ENCODE peak calls at places on chromosomes 11 and 22, in five cellular contexts. J, X, I, V and E are unnamed samples.
A peak's percentile ranks its signal among the peaks of the same experiment; 100 is the strongest.

GRCh38 chr11:103652013-103652412 is 384.4 kb upstream of the DDI1 start:
- DNase-seq in X (no peak), J (no peak), I (peak; percentile 8), V (no peak), E (no peak)

GRCh38 chr11:28606930-28607329 is 498.7 kb downstream of the METTL15 start:
- DNase-seq in J (no peak), I (peak; percentile 6), V (no peak), X (no peak), E (no peak)

GRCh38 chr11:71443736-71444410 is 4.3 kb downstream of the DHCR7 start:
- DNase-seq in I (no peak), V (no peak), X (no peak), J (no peak), E (no peak)

GRCh38 chr11:44994753-44995152 is 44.1 kb upstream of the TP53I11 start:
- DNase-seq in I (no peak), X (no peak), V (no peak), J (no peak), E (no peak)

GRCh38 chr22:37309221-37310074 is 27.1 kb downstream of the CYTH4 start:
- DNase-seq in X (no peak), V (no peak), J (peak; percentile 72), I (peak; percentile 43), E (no peak)

GRCh38 chr22:44386386-44387035 is 73.8 kb upstream of the SHISAL1 start:
- DNase-seq in I (peak; percentile 71), V (no peak), X (no peak), J (no peak), E (no peak)

GRCh38 chr22:27982630-27983180 is 63.6 kb upstream of the PITPNB start:
- DNase-seq in J (no peak), X (no peak), V (no peak), I (no peak), E (no peak)

GRCh38 chr22:26416670-26417270 is 12.3 kb upstream of the ASPHD2 start:
- DNase-seq in X (no peak), I (peak; percentile 84), V (peak; percentile 62), J (no peak), E (no peak)

GRCh38 chr11:47325271-47326041 is 27.0 kb downstream of the MYBPC3 start:
- DNase-seq in J (no peak), V (no peak), I (peak; percentile 55), X (no peak), E (no peak)

GRCh38 chr11:119157088-119157487 is 8.2 kb downstream of the ABCG4 start:
- DNase-seq in X (peak; percentile 27), I (peak; percentile 64), V (no peak), J (no peak), E (no peak)

GRCh38 chr11:77020751-77021150 is 13.4 kb upstream of the B3GNT6 start:
- DNase-seq in I (no peak), J (no peak), V (no peak), X (no peak), E (no peak)

GRCh38 chr11:124315052-124315451 is 1.3 kb upstream of the OR8D1 start:
- DNase-seq in X (no peak), I (peak; percentile 1), V (no peak), J (no peak), E (no peak)

GRCh38 chr11:92866679-92867282 is 102.7 kb upstream of the MTNR1B start:
- DNase-seq in I (no peak), J (no peak), X (no peak), V (no peak), E (no peak)

GRCh38 chr22:22702874-22703570 is 58.6 kb downstream of the GGTLC2 start:
- DNase-seq in I (peak; percentile 32), J (no peak), V (no peak), X (no peak), E (no peak)

GRCh38 chr11:111185259-111185658 is 60.3 kb upstream of the POU2AF2 start:
- DNase-seq in J (no peak), X (no peak), V (no peak), I (peak; percentile 78), E (no peak)

GRCh38 chr11:130449996-130450419 is 1.6 kb downstream of the ADAMTS15 start:
- DNase-seq in X (peak; percentile 89), I (peak; percentile 87), V (peak; percentile 90), J (no peak), E (no peak)

GRCh38 chr22:49999063-49999900 is 13.3 kb downstream of the IL17REL start:
- DNase-seq in V (peak; percentile 80), X (no peak), I (peak; percentile 83), J (no peak), E (no peak)

GRCh38 chr11:133520707-133521106 is 11.6 kb downstream of the OPCML start:
- DNase-seq in X (no peak), I (peak; percentile 71), V (no peak), J (no peak), E (no peak)

GRCh38 chr11:35549787-35550186 is 24.4 kb upstream of the PAMR1 start:
- DNase-seq in I (peak; percentile 91), V (peak; percentile 34), J (no peak), X (peak; percentile 79), E (no peak)

GRCh38 chr11:85955531-85955930 is 100.3 kb downstream of the CCDC83 start:
- DNase-seq in J (no peak), I (no peak), V (no peak), X (no peak), E (no peak)

GRCh38 chr11:126173257-126173656 is 38.2 kb downstream of the RPUSD4 start:
- DNase-seq in X (no peak), J (no peak), V (no peak), I (peak; percentile 6), E (no peak)

GRCh38 chr11:126545057-126545555 is 189.6 kb downstream of the ST3GAL4 start:
- DNase-seq in J (no peak), I (no peak), V (no peak), X (no peak), E (no peak)

GRCh38 chr11:27118371-27118770 is 77.8 kb downstream of the BBOX1 start:
- DNase-seq in J (no peak), I (peak; percentile 34), V (no peak), X (no peak), E (no peak)

GRCh38 chr11:10925149-10925926 is 67.5 kb upstream of the ZBED5 start:
- DNase-seq in I (no peak), V (no peak), J (no peak), X (no peak), E (no peak)

GRCh38 chr11:119496997-119497396 is 74.0 kb upstream of the THY1 start:
- DNase-seq in X (no peak), I (no peak), V (no peak), J (no peak), E (no peak)

GRCh38 chr11:7551571-7551970 is 37.8 kb downstream of the PPFIBP2 start:
- DNase-seq in J (no peak), V (no peak), X (no peak), I (peak; percentile 37), E (no peak)

GRCh38 chr11:59822989-59823566 is 12.5 kb upstream of the MRPL16 start:
- DNase-seq in J (peak; percentile 39), I (peak; percentile 75), X (no peak), V (peak; percentile 66), E (peak; percentile 68)

GRCh38 chr11:65310756-65311155 is 3.9 kb upstream of the CDC42EP2 start:
- DNase-seq in V (peak; percentile 83), X (peak; percentile 81), J (no peak), I (peak; percentile 29), E (no peak)

DNA sequence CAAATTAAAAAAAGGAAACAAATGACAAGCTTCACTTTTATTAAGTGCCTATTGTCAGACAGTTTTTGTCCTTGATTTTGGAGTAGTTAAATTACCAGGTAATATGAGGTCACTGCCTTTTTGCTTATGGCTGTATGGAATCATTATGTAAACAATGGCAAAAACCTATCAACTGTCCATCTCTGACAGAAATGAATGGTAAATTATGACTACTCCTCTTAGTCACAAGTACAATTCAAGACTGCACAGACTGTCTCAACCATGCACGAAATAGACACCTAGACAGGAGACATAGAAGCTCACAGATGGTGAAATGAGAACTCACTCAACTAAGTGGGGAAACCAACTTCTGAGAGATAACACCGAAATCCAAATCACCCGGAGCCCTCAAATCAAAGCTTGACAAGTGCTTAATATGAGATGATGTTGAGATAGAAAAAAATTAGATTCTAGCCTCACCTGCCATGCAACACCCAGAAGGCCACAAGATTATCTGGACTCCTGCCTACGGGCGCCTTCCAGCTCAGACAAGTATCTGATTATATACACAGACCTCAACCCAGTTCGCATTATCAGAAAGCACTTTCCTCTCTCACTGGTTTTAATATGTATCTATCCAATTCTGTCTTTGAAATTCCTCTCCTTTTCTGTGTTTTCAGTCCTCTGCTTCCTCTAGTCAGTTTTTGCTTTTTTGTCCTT is 199.3 kb downstream of the CADM1 start:
- DNase-seq in I (no peak), J (no peak), V (no peak), X (no peak), E (no peak)
- H3K4me3 ChIP-seq in I (no peak overlapping the region), J (no peak overlapping the region), V (no peak overlapping the region), X (no peak overlapping the region), E (no peak overlapping the region)

GRCh38 chr22:48547971-48548370 is 1279.7 kb downstream of the BRD1 start:
- DNase-seq in I (no peak), J (no peak), V (no peak), X (no peak), E (no peak)
- H3K9me3 ChIP-seq in I (no peaks in the 10 kb centered on the region), J (no peaks in the 10 kb centered on the region), V (no peaks in the 10 kb centered on the region), X (no peaks in the 10 kb centered on the region), E (no peaks in the 10 kb centered on the region)

GRCh38 chr11:61295596-61295926 is 445 bp upstream of the VWCE start:
- DNase-seq in J (no peak), X (peak; percentile 17), I (no peak), V (no peak), E (no peak)
- H3K4me3 ChIP-seq in J (peak overlapping the region; percentile 45), X (peak overlapping the region; percentile 63), I (peak overlapping the region; percentile 74), V (peak overlapping the region; percentile 55), E (no peak overlapping the region)

GRCh38 chr11:2630679-2631078 is 69.1 kb downstream of the KCNQ1OT1 start:
- DNase-seq in X (no peak), I (no peak), V (no peak), J (no peak), E (no peak)

GRCh38 chr11:2631161-2631560 is 68.6 kb downstream of the KCNQ1OT1 start:
- DNase-seq in V (no peak), X (no peak), J (no peak), I (no peak), E (no peak)

GRCh38 chr11:2621919-2622318 is 77.9 kb downstream of the KCNQ1OT1 start:
- DNase-seq in I (no peak), V (no peak), X (no peak), J (no peak), E (no peak)

GRCh38 chr11:2625183-2625582 is 74.6 kb downstream of the KCNQ1OT1 start:
- DNase-seq in J (no peak), X (no peak), V (no peak), I (no peak), E (no peak)
- H3K9me3 ChIP-seq in J (no peaks in the 10 kb centered on the region), X (no peaks in the 10 kb centered on the region), V (peaks cover 7% of the 10 kb centered on the region), I (peaks cover 5% of the 10 kb centered on the region), E (peaks cover 13% of the 10 kb centered on the region)

DNA sequence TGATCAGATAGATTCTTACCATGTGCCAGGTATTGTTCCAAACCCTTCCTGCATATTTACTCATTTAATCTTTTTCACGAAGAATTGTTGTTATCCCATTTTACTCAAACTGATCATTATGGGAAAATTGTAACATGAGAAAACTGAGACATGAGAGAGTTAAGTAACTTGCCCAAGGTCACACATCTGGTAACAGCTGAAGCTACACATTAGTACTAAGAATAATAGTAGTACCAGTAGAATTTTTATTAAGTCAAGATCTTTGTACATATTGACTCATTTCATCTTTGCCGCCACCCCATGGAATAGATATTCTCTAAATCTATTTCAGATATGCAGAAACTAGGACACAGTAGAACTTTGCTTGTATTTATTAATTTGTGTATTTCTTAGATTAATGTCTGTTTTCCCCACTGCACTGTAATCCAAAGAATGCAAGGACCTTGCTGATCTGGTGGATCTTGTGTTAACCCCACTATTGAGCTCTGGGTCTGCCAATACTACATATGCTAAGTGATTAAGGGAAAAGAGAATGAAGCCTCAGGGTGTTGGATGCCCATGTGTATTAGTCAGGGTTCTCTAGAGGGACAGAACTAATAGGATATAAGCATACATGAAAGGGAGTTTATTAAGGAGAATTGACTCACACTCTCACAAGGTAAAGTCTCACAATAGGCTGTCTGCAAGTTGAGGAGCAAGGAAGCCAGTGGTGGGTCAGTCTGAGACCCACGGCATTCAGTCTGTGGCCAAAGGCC is 72.8 kb downstream of the PARVA start:
- DNase-seq in X (no peak), I (no peak), V (no peak), J (no peak), E (no peak)
- H3K4me3 ChIP-seq in X (no peak overlapping the region), I (no peak overlapping the region), V (no peak overlapping the region), J (no peak overlapping the region), E (no peak overlapping the region)